ENCODE peak calls at places on chromosomes 12 and 14, in eight cellular contexts. One of them, this sample, is unnamed.

GRCh38 chr12:42574879-42575278 is 14.7 kb downstream of the PRICKLE1 start:
- DNase-seq in Daoy: no peak
- DNase-seq in astrocyte: no peak
- DNase-seq in mucosa of gallbladder: no peak
- DNase-seq in EH: no peak
- DNase-seq in GM18507: no peak
- DNase-seq in cerebellar cortex: no peak
- DNase-seq in WTC11: no peak
- DNase-seq in this sample: no peak

GRCh38 chr14:21205678-21206581 is 50.1 kb upstream of the OR5AU1 start:
- DNase-seq in Daoy: no peak
- DNase-seq in astrocyte: no peak
- DNase-seq in mucosa of gallbladder: no peak
- DNase-seq in EH: no peak
- DNase-seq in GM18507: no peak
- DNase-seq in cerebellar cortex: no peak
- DNase-seq in WTC11: no peak
- DNase-seq in this sample: no peak

GRCh38 chr12:110180591-110181005 is 56.4 kb downstream of the IFT81 start:
- DNase-seq in Daoy: no peak
- DNase-seq in astrocyte: peak; percentile 88
- DNase-seq in mucosa of gallbladder: no peak
- DNase-seq in EH: peak; percentile 92
- DNase-seq in GM18507: no peak
- DNase-seq in cerebellar cortex: no peak
- DNase-seq in WTC11: no peak
- DNase-seq in this sample: no peak

GRCh38 chr14:54133896-54134295 is 177.3 kb upstream of the BMP4 start:
- DNase-seq in Daoy: peak; percentile 13
- DNase-seq in astrocyte: peak; percentile 30
- DNase-seq in mucosa of gallbladder: peak; percentile 14
- DNase-seq in EH: peak; percentile 14
- DNase-seq in GM18507: no peak
- DNase-seq in cerebellar cortex: no peak
- DNase-seq in WTC11: no peak
- DNase-seq in this sample: no peak

GRCh38 chr14:65193891-65194290 is 91.6 kb upstream of the MAX start:
- DNase-seq in Daoy: no peak
- DNase-seq in astrocyte: no peak
- DNase-seq in mucosa of gallbladder: no peak
- DNase-seq in EH: no peak
- DNase-seq in GM18507: no peak
- DNase-seq in cerebellar cortex: peak; percentile 69
- DNase-seq in WTC11: no peak
- DNase-seq in this sample: no peak

GRCh38 chr12:70744133-70744532 is 106.9 kb upstream of the PTPRB start:
- DNase-seq in Daoy: no peak
- DNase-seq in astrocyte: peak; percentile 31
- DNase-seq in mucosa of gallbladder: no peak
- DNase-seq in EH: no peak
- DNase-seq in GM18507: no peak
- DNase-seq in cerebellar cortex: no peak
- DNase-seq in WTC11: no peak
- DNase-seq in this sample: no peak

GRCh38 chr14:100890451-100890850 is 13.1 kb downstream of the RTL1 start:
- DNase-seq in Daoy: no peak
- DNase-seq in astrocyte: no peak
- DNase-seq in mucosa of gallbladder: no peak
- DNase-seq in EH: no peak
- DNase-seq in GM18507: no peak
- DNase-seq in cerebellar cortex: no peak
- DNase-seq in WTC11: no peak
- DNase-seq in this sample: no peak

GRCh38 chr14:93046696-93047050 is 69.1 kb downstream of the ITPK1 start:
- DNase-seq in Daoy: no peak
- DNase-seq in astrocyte: no peak
- DNase-seq in mucosa of gallbladder: no peak
- DNase-seq in EH: no peak
- DNase-seq in GM18507: no peak
- DNase-seq in cerebellar cortex: no peak
- DNase-seq in WTC11: no peak
- DNase-seq in this sample: no peak

GRCh38 chr14:90976076-90976475 is 84.4 kb downstream of the RPS6KA5 start:
- DNase-seq in Daoy: no peak
- DNase-seq in astrocyte: no peak
- DNase-seq in mucosa of gallbladder: no peak
- DNase-seq in EH: no peak
- DNase-seq in GM18507: no peak
- DNase-seq in cerebellar cortex: no peak
- DNase-seq in WTC11: no peak
- DNase-seq in this sample: no peak

GRCh38 chr12:125050446-125050845 is 14.8 kb upstream of the AACS start:
- DNase-seq in Daoy: no peak
- DNase-seq in astrocyte: no peak
- DNase-seq in mucosa of gallbladder: no peak
- DNase-seq in EH: no peak
- DNase-seq in GM18507: no peak
- DNase-seq in cerebellar cortex: no peak
- DNase-seq in WTC11: no peak
- DNase-seq in this sample: no peak

GRCh38 chr12:77189463-77189862 is 124.1 kb upstream of the E2F7 start:
- DNase-seq in Daoy: peak; percentile 89
- DNase-seq in astrocyte: peak; percentile 93
- DNase-seq in mucosa of gallbladder: no peak
- DNase-seq in EH: peak; percentile 91
- DNase-seq in GM18507: no peak
- DNase-seq in cerebellar cortex: no peak
- DNase-seq in WTC11: no peak
- DNase-seq in this sample: no peak

This sample was measured in neural progenitor cell.